ENCODE peak calls at places on chromosomes 16 and 17, in six cellular contexts. R is CD8-positive, alpha-beta T cell; O is fibroblast of lung; B is activated B cell treated with CpG ODN at 0.5 μM for 24 hours; U is astrocyte of the spinal cord; T is AG04449. A is an unnamed sample.

GRCh38 chr17:18356624-18357023 is 6.7 kb downstream of the SHMT1 start:
- DNase-seq in R (no peak), O (peak; percentile 85), B (no peak), U (peak; percentile 29), T (no peak), A (no peak)

GRCh38 chr16:84548971-84549844 is 44.7 kb upstream of the MEAK7 start:
- DNase-seq in R (peak; percentile 36), O (no peak), B (no peak), U (no peak), T (no peak), A (no peak)

GRCh38 chr16:30948087-30948955 is 547 bp upstream of the ORAI3 start:
- DNase-seq in R (no peak), O (peak; percentile 99), B (peak; percentile 37), U (peak; percentile 98), T (peak; percentile 79), A (peak; percentile 92)

GRCh38 chr16:71648162-71648561 is 22.2 kb downstream of the MARVELD3 start:
- DNase-seq in R (no peak), O (no peak), B (no peak), U (no peak), T (no peak), A (no peak)

GRCh38 chr16:73202176-73202729 is 154.3 kb upstream of the ZFHX3 start:
- DNase-seq in R (no peak), O (peak; percentile 98), B (no peak), U (peak; percentile 94), T (peak; percentile 97), A (no peak)

GRCh38 chr16:30923554-30924085 is at the start of gene FBXL19:
- DNase-seq in R (no peak), O (no peak), B (no peak), U (no peak), T (no peak), A (no peak)

GRCh38 chr17:44071772-44072171 is 1.2 kb downstream of the G6PC3 start:
- DNase-seq in R (no peak), O (no peak), B (no peak), U (no peak), T (no peak), A (no peak)

GRCh38 chr17:42720996-42721583 is 23.8 kb downstream of the EZH1 start:
- DNase-seq in R (no peak), O (peak; percentile 79), B (no peak), U (peak; percentile 69), T (no peak), A (no peak)

GRCh38 chr17:71431146-71431545 is 689.7 kb upstream of the SOX9 start:
- DNase-seq in R (no peak), O (no peak), B (no peak), U (no peak), T (no peak), A (no peak)

GRCh38 chr17:38729886-38730525 is at the start of gene CISD3:
- DNase-seq in R (peak; percentile 83), O (peak; percentile 81), B (peak; percentile 91), U (peak; percentile 72), T (no peak), A (peak; percentile 85)

GRCh38 chr17:8110907-8111306 is 7.4 kb downstream of the ALOXE3 start:
- DNase-seq in R (no peak), O (no peak), B (no peak), U (no peak), T (no peak), A (no peak)

GRCh38 chr17:8109669-8110455 is 8.5 kb downstream of the ALOXE3 start:
- DNase-seq in R (peak; percentile 75), O (peak; percentile 14), B (peak; percentile 79), U (no peak), T (no peak), A (peak; percentile 83)

GRCh38 chr17:8105957-8106398 is 12.3 kb downstream of the ALOXE3 start:
- DNase-seq in R (no peak), O (no peak), B (no peak), U (no peak), T (no peak), A (no peak)

GRCh38 chr17:8108972-8109668 is 9.2 kb downstream of the ALOXE3 start:
- DNase-seq in R (no peak), O (no peak), B (no peak), U (no peak), T (no peak), A (no peak)

DNA sequence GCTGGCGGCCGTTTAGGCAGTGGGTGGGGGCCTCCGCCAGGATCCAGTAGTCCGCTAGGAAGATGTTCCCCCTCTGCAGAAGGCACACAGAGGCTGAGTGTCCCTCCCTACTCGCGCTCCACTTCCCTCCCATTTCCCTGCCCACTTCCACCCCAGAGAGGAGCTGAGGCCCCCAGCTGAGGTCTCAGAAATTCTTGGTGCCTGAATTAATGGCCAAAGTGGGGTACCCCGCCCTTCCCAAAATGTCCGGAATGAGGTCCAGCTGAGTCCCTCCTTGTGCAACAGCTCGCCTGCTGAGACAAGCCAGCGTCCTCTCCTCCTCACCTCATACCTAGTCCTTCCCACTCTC is 7.9 kb downstream of the ALOXE3 start:
- DNase-seq in R (no peak), O (no peak), B (no peak), U (no peak), T (no peak), A (no peak)
- TF ChIP-seq CTCF in R (peak; percentile 30), O (no peak), B (no peak), U (no peak), T (no peak), A (no peak)

DNA sequence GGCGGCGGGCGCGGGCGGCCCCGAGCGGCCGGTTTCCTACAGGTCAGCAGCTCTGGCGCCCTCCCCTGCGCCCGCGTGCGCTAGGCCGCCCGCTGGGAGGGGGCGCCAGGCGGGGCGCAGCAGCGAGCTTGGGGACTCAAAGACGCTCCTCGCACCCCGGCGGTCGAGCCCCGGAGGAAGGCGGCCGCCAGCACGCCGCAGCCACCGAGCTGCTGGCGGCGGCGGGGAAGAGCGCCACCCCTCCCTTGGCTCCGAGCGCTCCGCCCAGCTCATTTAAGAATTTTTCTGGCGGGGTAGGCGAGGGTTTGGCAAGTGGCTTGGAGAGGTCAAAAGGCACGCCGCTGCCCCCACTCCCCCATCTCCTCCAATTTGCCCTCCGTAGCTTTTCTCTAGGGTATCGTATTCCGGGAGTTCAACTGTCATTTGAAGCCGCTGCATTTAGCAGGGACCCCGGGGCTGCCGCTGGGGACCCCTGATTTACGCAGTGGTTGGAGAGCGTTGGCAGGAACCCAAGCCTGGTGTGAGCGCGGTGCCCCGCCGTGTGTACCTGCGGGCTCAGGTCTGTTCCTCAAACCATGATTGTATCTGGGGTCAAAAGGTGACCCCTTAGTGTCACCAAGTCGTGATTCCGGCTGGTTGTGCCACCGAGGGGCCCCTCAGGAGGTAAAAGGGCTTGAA is 59.5 kb upstream of the GSE1 start:
- DNase-seq in R (no peak), O (peak; percentile 69), B (peak; percentile 61), U (peak; percentile 43), T (no peak), A (peak; percentile 53)
- TF ChIP-seq CTCF in R (no peak), O (no peak), B (no peak), U (peak; percentile 22), T (peak; percentile 20), A (no peak)

DNA sequence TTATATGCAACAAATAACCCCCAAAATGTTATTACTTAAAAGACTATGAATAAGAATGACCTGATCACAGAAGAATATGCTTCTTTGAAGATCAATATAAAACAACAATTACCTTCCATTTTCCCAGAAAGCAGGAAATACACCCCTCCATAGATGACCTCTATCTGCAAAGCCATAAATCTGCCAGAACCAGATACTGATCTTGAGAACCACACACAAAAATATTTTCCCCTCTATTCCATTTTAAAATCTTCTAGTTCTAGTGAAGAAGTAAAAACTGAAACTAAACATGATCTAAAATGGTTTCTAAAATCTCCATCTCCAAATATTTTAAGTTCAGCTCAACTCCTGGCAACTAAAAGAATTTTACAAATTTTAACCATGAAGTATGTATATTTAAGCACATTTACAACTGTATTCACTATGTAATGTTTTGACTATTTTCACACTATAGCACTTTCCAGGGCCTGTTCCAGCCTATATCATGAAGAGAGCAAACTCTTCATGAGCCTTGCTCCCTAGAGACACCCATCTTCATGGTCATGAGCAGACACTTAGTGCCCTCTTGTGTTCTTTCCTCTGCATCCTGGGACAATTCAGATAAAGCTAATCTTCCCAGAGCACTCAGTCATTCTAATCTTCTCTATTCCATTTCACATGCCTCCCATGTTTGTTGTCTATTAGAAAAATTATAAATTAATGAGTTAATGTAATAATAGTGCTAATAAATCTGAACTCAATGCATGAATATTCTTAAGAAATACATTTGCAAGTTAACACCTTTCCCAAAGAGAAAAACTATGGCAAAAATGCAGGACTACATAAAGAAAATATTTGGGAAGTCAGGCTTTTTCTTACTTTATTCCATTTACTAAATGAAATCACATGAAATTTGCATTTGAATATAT is 87.0 kb downstream of the HELZ start:
- DNase-seq in R (no peak), O (peak; percentile 55), B (no peak), U (peak; percentile 38), T (no peak), A (no peak)
- TF ChIP-seq CTCF in R (no peak), O (peak; percentile 19), B (no peak), U (peak; percentile 41), T (peak; percentile 34), A (no peak)

GRCh38 chr17:55570360-55570759 is 59.1 kb upstream of the SMIM36 start:
- DNase-seq in R (no peak), O (no peak), B (no peak), U (no peak), T (no peak), A (no peak)

GRCh38 chr17:55571095-55571494 is 59.8 kb upstream of the SMIM36 start:
- DNase-seq in R (no peak), O (peak; percentile 61), B (no peak), U (peak; percentile 31), T (no peak), A (no peak)

GRCh38 chr17:55564077-55564476 is 52.8 kb upstream of the SMIM36 start:
- DNase-seq in R (no peak), O (no peak), B (no peak), U (no peak), T (no peak), A (no peak)

GRCh38 chr17:55563363-55563762 is 52.1 kb upstream of the SMIM36 start:
- DNase-seq in R (no peak), O (peak; percentile 20), B (no peak), U (no peak), T (no peak), A (no peak)

GRCh38 chr17:55567240-55568216 is 56.3 kb upstream of the SMIM36 start:
- DNase-seq in R (no peak), O (peak; percentile 46), B (no peak), U (peak; percentile 25), T (no peak), A (no peak)
- TF ChIP-seq CTCF in R (no peak), O (no peak), B (no peak), U (no peak), T (no peak), A (no peak)

DNA sequence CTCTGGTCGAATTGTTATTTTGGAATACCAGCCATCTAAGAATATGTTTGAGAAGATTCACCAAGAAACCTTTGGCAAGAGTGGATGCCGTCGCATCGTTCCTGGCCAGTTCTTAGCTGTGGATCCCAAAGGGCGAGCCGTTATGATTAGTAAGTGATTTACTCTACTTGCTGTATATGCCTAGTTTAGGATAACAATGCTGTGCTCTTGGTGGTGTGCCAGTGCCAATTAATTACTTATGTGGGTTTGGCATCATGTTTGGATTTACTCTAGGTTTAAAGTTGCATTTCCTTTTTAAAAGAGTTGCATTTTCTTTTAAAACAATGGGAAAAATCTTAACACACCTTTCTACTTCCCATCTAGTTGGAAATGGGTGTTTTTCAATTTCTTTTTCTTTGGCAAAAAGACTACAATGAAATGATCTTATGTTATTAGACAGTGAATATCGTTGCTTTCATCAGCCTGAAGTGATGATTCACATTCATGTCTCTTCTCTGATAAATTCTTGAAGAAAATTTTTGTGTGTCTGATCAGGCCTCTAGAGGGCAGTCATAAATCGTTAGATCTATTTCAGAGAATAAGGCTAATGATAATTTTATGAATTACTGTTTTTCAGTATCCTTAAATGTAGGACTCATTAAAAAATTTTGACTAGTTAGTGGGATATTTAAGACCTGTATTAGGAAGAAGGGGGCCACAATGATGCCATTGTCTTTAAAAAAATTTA is 5.6 kb downstream of the SF3B3 start:
- DNase-seq in R (no peak), O (peak; percentile 79), B (no peak), U (peak; percentile 70), T (no peak), A (no peak)
- TF ChIP-seq CTCF in R (peak; percentile 65), O (peak; percentile 47), B (no peak), U (peak; percentile 49), T (peak; percentile 35), A (peak; percentile 61)